ENCODE peak calls at places on chromosomes 5 and 9, in five cellular contexts. V is transverse colon, U is endothelial cell of umbilical vein, S is IMR-90, B is breast epithelium. Z is an unnamed sample.

GRCh38 chr5:160054831-160055230 is 45.9 kb downstream of the TTC1 start:
- DNase-seq in V (peak), U (no peak), S (peak), B (no peak), Z (no peak)

GRCh38 chr9:12554636-12555035 is 138.5 kb upstream of the TYRP1 start:
- DNase-seq in V (no peak), U (peak), S (peak), B (no peak), Z (no peak)

GRCh38 chr9:130284249-130284625 is 18.7 kb downstream of the HMCN2 start:
- DNase-seq in V (no peak), U (no peak), S (no peak), B (no peak), Z (no peak)

GRCh38 chr9:77449177-77450092 is 198.7 kb downstream of the GNA14 start:
- DNase-seq in V (no peak), U (peak), S (peak), B (no peak), Z (no peak)

GRCh38 chr5:96702503-96703383 is 40.6 kb downstream of the CAST start:
- DNase-seq in V (peak), U (peak), S (peak), B (peak), Z (peak)

GRCh38 chr9:125608488-125609224 is 98.4 kb downstream of the MAPKAP1 start:
- DNase-seq in V (no peak), U (peak), S (peak), B (no peak), Z (no peak)

GRCh38 chr5:160640417-160640816 is 211.6 kb downstream of the ATP10B start:
- DNase-seq in V (no peak), U (no peak), S (no peak), B (no peak), Z (no peak)

GRCh38 chr5:10145922-10146321 is 103.8 kb downstream of the ATPSCKMT start:
- DNase-seq in V (no peak), U (no peak), S (peak), B (no peak), Z (no peak)

GRCh38 chr5:163506726-163507125 is 1.3 kb downstream of the MAT2B start:
- DNase-seq in V (no peak), U (peak), S (peak), B (no peak), Z (no peak)

GRCh38 chr5:43602818-43603534 is at the start of gene NNT:
- DNase-seq in V (peak), U (peak), S (peak), B (peak), Z (peak)

GRCh38 chr5:36156619-36157018 is 4.7 kb downstream of the SKP2 start:
- DNase-seq in V (no peak), U (no peak), S (peak), B (no peak), Z (no peak)

GRCh38 chr5:96245401-96246091 is 187.5 kb downstream of the PCSK1 start:
- DNase-seq in V (no peak), U (no peak), S (peak), B (no peak), Z (no peak)

GRCh38 chr9:37753489-37754190 is at the start of gene TRMT10B:
- DNase-seq in V (peak), U (peak), S (peak), B (no peak), Z (peak)

GRCh38 chr5:93589348-93589662 is 6.3 kb downstream of the NR2F1 start:
- DNase-seq in V (no peak), U (no peak), S (no peak), B (no peak), Z (no peak)

GRCh38 chr5:68683632-68684035 is 410.2 kb upstream of the SLC30A5 start:
- DNase-seq in V (no peak), U (no peak), S (peak), B (no peak), Z (peak)

GRCh38 chr5:168908207-168908606 is 329.0 kb upstream of the PANK3 start:
- DNase-seq in V (no peak), U (no peak), S (no peak), B (no peak), Z (no peak)

GRCh38 chr5:119301210-119301609 is 54.6 kb upstream of the TNFAIP8 start:
- DNase-seq in V (no peak), U (no peak), S (no peak), B (no peak), Z (no peak)

GRCh38 chr5:14156611-14157493 is 13.7 kb downstream of the TRIO start:
- DNase-seq in V (no peak), U (peak), S (peak), B (no peak), Z (no peak)

GRCh38 chr9:78235296-78235770 is 542 bp upstream of the CEP78 start:
- DNase-seq in V (no peak), U (peak), S (peak), B (no peak), Z (no peak)

GRCh38 chr5:164332349-164333196 is 827.2 kb downstream of the MAT2B start:
- DNase-seq in V (no peak), U (no peak), S (no peak), B (no peak), Z (no peak)

GRCh38 chr5:116440329-116440895 is 134.2 kb downstream of the SEMA6A start:
- DNase-seq in V (no peak), U (no peak), S (no peak), B (no peak), Z (no peak)

GRCh38 chr5:135233477-135233876 is 165.6 kb downstream of the MACROH2A1 start:
- DNase-seq in V (no peak), U (no peak), S (no peak), B (peak), Z (no peak)

GRCh38 chr9:129176786-129177442 is 1.1 kb downstream of the IER5L start:
- DNase-seq in V (no peak), U (peak), S (peak), B (peak), Z (no peak)

GRCh38 chr9:23555849-23556248 is 270.2 kb downstream of the ELAVL2 start:
- DNase-seq in V (no peak), U (no peak), S (no peak), B (no peak), Z (no peak)

GRCh38 chr5:173012882-173013281 is 29.3 kb downstream of the ATP6V0E1 start:
- DNase-seq in V (no peak), U (no peak), S (no peak), B (no peak), Z (no peak)

GRCh38 chr5:149141224-149141956 is at the start of gene ABLIM3:
- DNase-seq in V (peak), U (peak), S (peak), B (peak), Z (peak)

GRCh38 chr5:135993248-135993893 is 35.4 kb upstream of the TGFBI start:
- DNase-seq in V (no peak), U (peak), S (peak), B (no peak), Z (no peak)

GRCh38 chr9:135346438-135347050 is 133.0 kb upstream of the PPP1R26 start:
- DNase-seq in V (no peak), U (no peak), S (no peak), B (no peak), Z (no peak)

GRCh38 chr5:36252722-36253340 is 11.1 kb upstream of the NADK2 start:
- DNase-seq in V (no peak), U (peak), S (no peak), B (no peak), Z (no peak)

GRCh38 chr5:100464418-100464817 is 70.8 kb upstream of the FAM174A start:
- DNase-seq in V (no peak), U (no peak), S (peak), B (no peak), Z (no peak)

GRCh38 chr5:155728857-155729683 is 597.9 kb upstream of the SGCD start:
- DNase-seq in V (no peak), U (no peak), S (no peak), B (no peak), Z (no peak)

GRCh38 chr9:70197384-70198039 is 61.3 kb upstream of the SMC5 start:
- DNase-seq in V (no peak), U (no peak), S (no peak), B (no peak), Z (no peak)

GRCh38 chr9:651372-651771 is 190.1 kb upstream of the DMRT1 start:
- DNase-seq in V (no peak), U (no peak), S (no peak), B (no peak), Z (no peak)

GRCh38 chr5:43731573-43731972 is 128.6 kb downstream of the NNT start:
- DNase-seq in V (no peak), U (no peak), S (no peak), B (no peak), Z (no peak)

GRCh38 chr9:122218070-122218884 is 10.5 kb downstream of the LHX6 start:
- DNase-seq in V (no peak), U (no peak), S (no peak), B (no peak), Z (peak)

DNA sequence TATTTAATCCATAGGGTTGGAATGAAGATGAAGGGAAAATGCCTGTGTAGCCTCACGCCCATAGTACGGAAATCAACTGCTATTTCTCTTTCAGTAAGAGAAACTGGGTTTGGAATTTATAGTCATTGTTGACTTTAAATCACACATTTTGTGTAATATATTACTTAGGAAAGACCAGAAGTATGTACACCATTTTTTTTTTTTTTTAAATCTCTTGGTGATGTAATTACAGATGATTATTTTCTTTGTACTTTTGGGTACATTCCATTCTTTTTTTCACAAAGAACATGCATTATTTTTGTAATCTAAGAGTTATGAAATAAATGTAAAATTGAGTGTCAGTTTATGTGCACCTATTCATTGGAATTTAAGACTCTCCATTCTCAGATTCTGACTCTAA is 45.7 kb downstream of the POC5 start:
- DNase-seq in V (no peak), U (no peak), S (no peak), B (no peak), Z (no peak)
- TF ChIP-seq POLR2A in V (no peak), U (no peak), S (no peak), B (no peak), Z (no peak)

DNA sequence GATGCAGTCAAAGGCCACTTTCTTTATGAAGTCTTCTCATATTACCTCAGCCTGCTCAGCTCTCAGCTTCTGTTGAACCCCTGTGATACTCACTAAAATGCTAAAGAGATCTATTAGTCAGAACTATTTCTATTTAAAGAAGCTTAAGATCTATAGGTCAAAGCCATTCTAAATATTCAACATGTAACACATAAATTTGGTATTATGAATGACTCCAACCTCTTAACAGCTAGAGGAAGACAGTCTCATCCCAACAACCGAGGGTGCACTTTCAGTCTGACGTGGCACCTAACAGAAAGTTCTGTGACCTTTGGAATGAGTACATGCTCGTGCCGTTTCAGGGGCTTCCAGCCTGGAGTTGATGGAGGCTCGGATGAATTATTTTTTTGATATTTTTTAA is 301.5 kb upstream of the VLDLR start:
- DNase-seq in V (no peak), U (no peak), S (peak), B (no peak), Z (no peak)
- TF ChIP-seq CTCF in V (no peak), U (no peak), S (no peak), B (no peak), Z (no peak)

GRCh38 chr5:134007581-134008256 is 2.9 kb upstream of the VDAC1 start:
- DNase-seq in V (no peak), U (no peak), S (no peak), B (no peak), Z (no peak)

GRCh38 chr5:134004626-134005414 is at the start of gene VDAC1:
- DNase-seq in V (peak), U (peak), S (peak), B (peak), Z (peak)

GRCh38 chr5:134003957-134004625 is 684 bp downstream of the VDAC1 start:
- DNase-seq in V (peak), U (peak), S (peak), B (no peak), Z (peak)

GRCh38 chr5:134005415-134006118 is 792 bp upstream of the VDAC1 start:
- DNase-seq in V (peak), U (no peak), S (no peak), B (no peak), Z (no peak)

DNA sequence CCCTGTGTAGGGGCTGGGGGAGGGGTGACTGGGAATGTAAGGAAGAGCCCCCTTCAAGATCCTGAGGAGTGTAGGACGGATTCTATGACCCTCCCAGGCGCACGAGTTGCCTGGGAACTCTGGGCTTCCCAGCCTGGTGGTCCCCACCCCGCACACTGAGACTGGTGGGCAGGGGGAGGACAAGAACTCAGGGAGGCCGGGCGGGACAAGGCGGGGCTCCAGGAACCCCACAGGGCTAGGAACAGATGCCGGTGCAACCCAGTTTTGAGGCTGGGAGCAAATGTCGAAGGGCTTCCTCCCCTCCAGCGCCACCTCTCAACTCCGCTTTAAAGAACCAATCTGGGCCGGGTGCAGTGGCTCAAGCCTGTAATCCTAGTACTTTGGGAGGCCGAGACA is 1.3 kb upstream of the VDAC1 start:
- DNase-seq in V (no peak), U (no peak), S (no peak), B (no peak), Z (no peak)
- H3K4me3 ChIP-seq in V (no peak), U (no peak), S (no peak), B (peak), Z (no peak)

GRCh38 chr5:176537608-176538504 is 654 bp upstream of the RNF44 start:
- DNase-seq in V (peak), U (peak), S (peak), B (peak), Z (peak)
- TF ChIP-seq POLR2A in V (peak), U (no peak), S (no peak), B (no peak), Z (no peak)

GRCh38 chr9:136629879-136630661 is 32.6 kb upstream of the EGFL7 start:
- DNase-seq in V (peak), U (peak), S (peak), B (no peak), Z (no peak)
- TF ChIP-seq CTCF in V (peak), U (peak), S (peak), B (peak), Z (no peak)

GRCh38 chr5:60944904-60945759 is at the start of the genes ERCC8 and NDUFAF2:
- DNase-seq in V (peak), U (peak), S (peak), B (peak), Z (peak)

GRCh38 chr5:60945760-60946253 is 802 bp downstream of the NDUFAF2 start:
- DNase-seq in V (no peak), U (peak), S (peak), B (no peak), Z (peak)

GRCh38 chr5:60948738-60949137 is 3.7 kb downstream of the NDUFAF2 start:
- DNase-seq in V (no peak), U (no peak), S (no peak), B (no peak), Z (no peak)

DNA sequence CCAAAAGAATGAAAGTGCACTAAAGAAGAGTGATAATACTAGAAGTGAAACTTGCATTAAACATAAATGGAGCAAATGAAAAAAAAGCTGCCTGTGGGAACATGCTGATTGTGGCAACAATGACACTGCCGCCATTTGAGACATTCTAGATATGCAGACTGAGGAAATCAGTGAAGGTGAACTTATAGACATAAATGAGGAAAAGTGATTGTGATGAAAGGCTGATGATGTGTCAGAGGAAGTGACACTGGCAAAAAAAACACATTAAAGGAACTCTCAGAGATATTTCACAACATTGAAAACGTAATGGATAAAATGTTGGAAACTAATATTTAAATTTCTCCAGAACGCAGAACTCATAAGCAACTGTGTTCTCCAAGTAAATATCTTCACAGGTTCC is 1.2 kb downstream of the ERCC8 start:
- DNase-seq in V (no peak), U (peak), S (no peak), B (no peak), Z (no peak)
- H3K4me3 ChIP-seq in V (no peak), U (peak), S (no peak), B (no peak), Z (no peak)

GRCh38 chr9:34612788-34613390 is 992 bp upstream of the RPP25L start:
- DNase-seq in V (peak), U (peak), S (peak), B (peak), Z (peak)

GRCh38 chr9:34615132-34615531 is 3.2 kb upstream of the RPP25L start:
- DNase-seq in V (no peak), U (no peak), S (no peak), B (no peak), Z (no peak)

GRCh38 chr9:34610434-34611206 is 1.3 kb downstream of the RPP25L start:
- DNase-seq in V (no peak), U (no peak), S (no peak), B (no peak), Z (no peak)

GRCh38 chr9:34611251-34611810 is 566 bp downstream of the RPP25L start:
- DNase-seq in V (no peak), U (no peak), S (no peak), B (no peak), Z (no peak)

GRCh38 chr9:34611811-34612787 is at the start of gene RPP25L:
- DNase-seq in V (peak), U (peak), S (peak), B (peak), Z (peak)
- TF ChIP-seq POLR2A in V (peak), U (peak), S (peak), B (peak), Z (no peak)